ENCODE peak calls at places on chromosome 4, in nine cellular contexts. One of them, this sample, is unnamed.

GRCh38 chr4:129254526-129254925 is 158.6 kb downstream of the C4orf33 start:
- DNase-seq in mesothelial cell of epicardium: no peak
- DNase-seq in COR-L47: no peak
- DNase-seq in activated B cell treated with CpG ODN at 0.5 μM for 24 hours: no peak
- DNase-seq in nephron progenitor cell: no peak
- DNase-seq in NCI-H2081: no peak
- DNase-seq in fibroblast of mammary gland: peak; percentile 4
- DNase-seq in ELR: no peak
- DNase-seq in HCT116: no peak
- DNase-seq in this sample: no peak

GRCh38 chr4:128601992-128602695 is 207.4 kb upstream of the JADE1 start:
- DNase-seq in NCI-H2081: no peak
- DNase-seq in COR-L47: no peak
- DNase-seq in activated B cell treated with CpG ODN at 0.5 μM for 24 hours: no peak
- DNase-seq in HCT116: no peak
- DNase-seq in nephron progenitor cell: no peak
- DNase-seq in ELR: peak; percentile 24
- DNase-seq in mesothelial cell of epicardium: no peak
- DNase-seq in fibroblast of mammary gland: peak; percentile 83
- DNase-seq in this sample: no peak

GRCh38 chr4:1410491-1411325 is 4.5 kb upstream of the NKX1-1 start:
- DNase-seq in HCT116: no peak
- DNase-seq in activated B cell treated with CpG ODN at 0.5 μM for 24 hours: no peak
- DNase-seq in mesothelial cell of epicardium: peak; percentile 95
- DNase-seq in nephron progenitor cell: peak; percentile 100
- DNase-seq in NCI-H2081: no peak
- DNase-seq in COR-L47: no peak
- DNase-seq in fibroblast of mammary gland: peak; percentile 29
- DNase-seq in ELR: peak; percentile 53
- DNase-seq in this sample: no peak

GRCh38 chr4:55297346-55297745 is 48.7 kb upstream of the SRD5A3 start:
- DNase-seq in mesothelial cell of epicardium: no peak
- DNase-seq in activated B cell treated with CpG ODN at 0.5 μM for 24 hours: no peak
- DNase-seq in COR-L47: peak; percentile 10
- DNase-seq in NCI-H2081: no peak
- DNase-seq in nephron progenitor cell: no peak
- DNase-seq in fibroblast of mammary gland: peak; percentile 20
- DNase-seq in HCT116: no peak
- DNase-seq in ELR: peak; percentile 2
- DNase-seq in this sample: no peak

GRCh38 chr4:156771171-156771837 is 200.3 kb downstream of the PDGFC start:
- DNase-seq in NCI-H2081: peak; percentile 80
- DNase-seq in COR-L47: peak; percentile 64
- DNase-seq in fibroblast of mammary gland: peak; percentile 85
- DNase-seq in mesothelial cell of epicardium: no peak
- DNase-seq in activated B cell treated with CpG ODN at 0.5 μM for 24 hours: no peak
- DNase-seq in ELR: peak; percentile 62
- DNase-seq in nephron progenitor cell: peak; percentile 6
- DNase-seq in HCT116: peak; percentile 51
- DNase-seq in this sample: peak; percentile 1

GRCh38 chr4:16226816-16227461 is 668 bp upstream of the TAPT1 start:
- DNase-seq in fibroblast of mammary gland: peak; percentile 19
- DNase-seq in COR-L47: peak; percentile 36
- DNase-seq in NCI-H2081: peak; percentile 68
- DNase-seq in ELR: peak; percentile 52
- DNase-seq in nephron progenitor cell: peak; percentile 69
- DNase-seq in activated B cell treated with CpG ODN at 0.5 μM for 24 hours: peak; percentile 56
- DNase-seq in mesothelial cell of epicardium: peak; percentile 70
- DNase-seq in HCT116: no peak
- DNase-seq in this sample: no peak

GRCh38 chr4:24703298-24703697 is 92.1 kb upstream of the SOD3 start:
- DNase-seq in ELR: no peak
- DNase-seq in activated B cell treated with CpG ODN at 0.5 μM for 24 hours: no peak
- DNase-seq in NCI-H2081: no peak
- DNase-seq in mesothelial cell of epicardium: no peak
- DNase-seq in fibroblast of mammary gland: no peak
- DNase-seq in COR-L47: no peak
- DNase-seq in nephron progenitor cell: no peak
- DNase-seq in HCT116: no peak
- DNase-seq in this sample: no peak

GRCh38 chr4:54090804-54091623 is 8.9 kb upstream of the GSX2 start:
- DNase-seq in NCI-H2081: peak; percentile 34
- DNase-seq in HCT116: no peak
- DNase-seq in COR-L47: no peak
- DNase-seq in nephron progenitor cell: peak; percentile 60
- DNase-seq in fibroblast of mammary gland: peak; percentile 29
- DNase-seq in activated B cell treated with CpG ODN at 0.5 μM for 24 hours: no peak
- DNase-seq in mesothelial cell of epicardium: peak; percentile 48
- DNase-seq in ELR: peak; percentile 36
- DNase-seq in this sample: no peak

GRCh38 chr4:2076908-2077534 is 17.9 kb downstream of the NAT8L start:
- DNase-seq in HCT116: no peak
- DNase-seq in nephron progenitor cell: no peak
- DNase-seq in mesothelial cell of epicardium: no peak
- DNase-seq in COR-L47: no peak
- DNase-seq in ELR: no peak
- DNase-seq in fibroblast of mammary gland: no peak
- DNase-seq in NCI-H2081: no peak
- DNase-seq in activated B cell treated with CpG ODN at 0.5 μM for 24 hours: no peak
- DNase-seq in this sample: no peak

GRCh38 chr4:109134268-109134667 is 168.2 kb downstream of the COL25A1 start:
- DNase-seq in mesothelial cell of epicardium: no peak
- DNase-seq in nephron progenitor cell: no peak
- DNase-seq in NCI-H2081: no peak
- DNase-seq in HCT116: no peak
- DNase-seq in COR-L47: no peak
- DNase-seq in fibroblast of mammary gland: no peak
- DNase-seq in ELR: no peak
- DNase-seq in activated B cell treated with CpG ODN at 0.5 μM for 24 hours: no peak
- DNase-seq in this sample: no peak

GRCh38 chr4:74203467-74203866 is 45.5 kb downstream of the MTHFD2L start:
- DNase-seq in HCT116: no peak
- DNase-seq in ELR: no peak
- DNase-seq in fibroblast of mammary gland: no peak
- DNase-seq in activated B cell treated with CpG ODN at 0.5 μM for 24 hours: no peak
- DNase-seq in mesothelial cell of epicardium: no peak
- DNase-seq in NCI-H2081: no peak
- DNase-seq in COR-L47: no peak
- DNase-seq in nephron progenitor cell: no peak
- DNase-seq in this sample: no peak

GRCh38 chr4:55312491-55313101 is 33.4 kb upstream of the SRD5A3 start:
- DNase-seq in HCT116: peak; percentile 46
- DNase-seq in mesothelial cell of epicardium: no peak
- DNase-seq in NCI-H2081: peak; percentile 19
- DNase-seq in ELR: peak; percentile 59
- DNase-seq in fibroblast of mammary gland: peak; percentile 75
- DNase-seq in nephron progenitor cell: peak; percentile 5
- DNase-seq in COR-L47: peak; percentile 1
- DNase-seq in activated B cell treated with CpG ODN at 0.5 μM for 24 hours: no peak
- DNase-seq in this sample: no peak

GRCh38 chr4:21697583-21697982 is 251.0 kb downstream of the KCNIP4 start:
- DNase-seq in NCI-H2081: no peak
- DNase-seq in HCT116: peak; percentile 3
- DNase-seq in mesothelial cell of epicardium: no peak
- DNase-seq in fibroblast of mammary gland: peak; percentile 17
- DNase-seq in activated B cell treated with CpG ODN at 0.5 μM for 24 hours: no peak
- DNase-seq in ELR: peak; percentile 34
- DNase-seq in nephron progenitor cell: peak; percentile 57
- DNase-seq in COR-L47: no peak
- DNase-seq in this sample: peak; percentile 26

GRCh38 chr4:38141808-38142500 is 181.8 kb downstream of the PTTG2 start:
- DNase-seq in HCT116: no peak
- DNase-seq in nephron progenitor cell: no peak
- DNase-seq in NCI-H2081: no peak
- DNase-seq in COR-L47: no peak
- DNase-seq in fibroblast of mammary gland: peak; percentile 94
- DNase-seq in activated B cell treated with CpG ODN at 0.5 μM for 24 hours: no peak
- DNase-seq in mesothelial cell of epicardium: no peak
- DNase-seq in ELR: peak; percentile 71
- DNase-seq in this sample: no peak

GRCh38 chr4:185346975-185347601 is 48.6 kb downstream of the LRP2BP start:
- DNase-seq in COR-L47: no peak
- DNase-seq in fibroblast of mammary gland: no peak
- DNase-seq in ELR: peak; percentile 62
- DNase-seq in mesothelial cell of epicardium: no peak
- DNase-seq in NCI-H2081: no peak
- DNase-seq in activated B cell treated with CpG ODN at 0.5 μM for 24 hours: no peak
- DNase-seq in nephron progenitor cell: no peak
- DNase-seq in HCT116: no peak
- DNase-seq in this sample: no peak

GRCh38 chr4:133741766-133742165 is 459.8 kb downstream of the PABPC4L start:
- DNase-seq in activated B cell treated with CpG ODN at 0.5 μM for 24 hours: no peak
- DNase-seq in HCT116: no peak
- DNase-seq in nephron progenitor cell: no peak
- DNase-seq in NCI-H2081: no peak
- DNase-seq in mesothelial cell of epicardium: no peak
- DNase-seq in COR-L47: no peak
- DNase-seq in fibroblast of mammary gland: no peak
- DNase-seq in ELR: no peak
- DNase-seq in this sample: no peak

GRCh38 chr4:107183155-107183774 is 147.2 kb upstream of the DKK2 start:
- DNase-seq in ELR: peak; percentile 72
- DNase-seq in mesothelial cell of epicardium: no peak
- DNase-seq in HCT116: peak; percentile 55
- DNase-seq in fibroblast of mammary gland: peak; percentile 73
- DNase-seq in NCI-H2081: peak; percentile 52
- DNase-seq in COR-L47: peak; percentile 49
- DNase-seq in nephron progenitor cell: peak; percentile 36
- DNase-seq in activated B cell treated with CpG ODN at 0.5 μM for 24 hours: no peak
- DNase-seq in this sample: peak; percentile 1

GRCh38 chr4:26122690-26123089 is 198.1 kb upstream of the RBPJ start:
- DNase-seq in NCI-H2081: no peak
- DNase-seq in COR-L47: no peak
- DNase-seq in HCT116: no peak
- DNase-seq in fibroblast of mammary gland: no peak
- DNase-seq in activated B cell treated with CpG ODN at 0.5 μM for 24 hours: no peak
- DNase-seq in ELR: no peak
- DNase-seq in nephron progenitor cell: no peak
- DNase-seq in mesothelial cell of epicardium: no peak
- DNase-seq in this sample: no peak

GRCh38 chr4:54332577-54332976 is 103.5 kb downstream of the PDGFRA start:
- DNase-seq in activated B cell treated with CpG ODN at 0.5 μM for 24 hours: no peak
- DNase-seq in fibroblast of mammary gland: no peak
- DNase-seq in ELR: no peak
- DNase-seq in COR-L47: no peak
- DNase-seq in NCI-H2081: no peak
- DNase-seq in HCT116: no peak
- DNase-seq in nephron progenitor cell: no peak
- DNase-seq in mesothelial cell of epicardium: no peak
- DNase-seq in this sample: no peak

GRCh38 chr4:33924801-33925200 is 2319.5 kb downstream of the ARAP2 start:
- DNase-seq in COR-L47: no peak
- DNase-seq in NCI-H2081: no peak
- DNase-seq in activated B cell treated with CpG ODN at 0.5 μM for 24 hours: no peak
- DNase-seq in HCT116: no peak
- DNase-seq in fibroblast of mammary gland: peak; percentile 2
- DNase-seq in mesothelial cell of epicardium: no peak
- DNase-seq in nephron progenitor cell: no peak
- DNase-seq in ELR: peak; percentile 13
- DNase-seq in this sample: no peak

GRCh38 chr4:107970063-107970798 is 19.5 kb upstream of the HADH start:
- DNase-seq in COR-L47: no peak
- DNase-seq in HCT116: no peak
- DNase-seq in activated B cell treated with CpG ODN at 0.5 μM for 24 hours: no peak
- DNase-seq in ELR: no peak
- DNase-seq in mesothelial cell of epicardium: no peak
- DNase-seq in fibroblast of mammary gland: no peak
- DNase-seq in nephron progenitor cell: no peak
- DNase-seq in NCI-H2081: no peak
- DNase-seq in this sample: no peak

GRCh38 chr4:101981756-101982155 is 191.2 kb downstream of the BANK1 start:
- DNase-seq in fibroblast of mammary gland: no peak
- DNase-seq in NCI-H2081: no peak
- DNase-seq in ELR: no peak
- DNase-seq in mesothelial cell of epicardium: peak; percentile 39
- DNase-seq in COR-L47: no peak
- DNase-seq in nephron progenitor cell: peak; percentile 1
- DNase-seq in HCT116: peak; percentile 66
- DNase-seq in activated B cell treated with CpG ODN at 0.5 μM for 24 hours: no peak
- DNase-seq in this sample: no peak

GRCh38 chr4:128241981-128242380 is 45.6 kb downstream of the PGRMC2 start:
- DNase-seq in nephron progenitor cell: no peak
- DNase-seq in activated B cell treated with CpG ODN at 0.5 μM for 24 hours: no peak
- DNase-seq in COR-L47: no peak
- DNase-seq in NCI-H2081: no peak
- DNase-seq in mesothelial cell of epicardium: no peak
- DNase-seq in HCT116: no peak
- DNase-seq in fibroblast of mammary gland: no peak
- DNase-seq in ELR: no peak
- DNase-seq in this sample: no peak